ENCODE peak calls at places on chromosomes 13 and 19, in five cellular contexts. L is Jurkat, Clone E6-1; O is KG1; Z is activated naive CD8-positive, alpha-beta T cell treated with anti-CD3 and anti-CD28 coated beads for 36 hours; S is CD8-positive, alpha-beta memory T cell. A is an unnamed sample.

GRCh38 chr19:51565583-51565982 is 5.5 kb upstream of the ZNF175 start:
- DNase-seq in L (no peak), O (no peak), Z (no peak), S (no peak), A (peak; percentile 80)

GRCh38 chr13:24074687-24075086 is 85.8 kb upstream of the SPATA13 start:
- DNase-seq in L (peak; percentile 28), O (peak; percentile 21), Z (no peak), S (no peak), A (peak; percentile 56)

GRCh38 chr13:52846567-52847321 is 1.7 kb downstream of the PCDH8 start:
- DNase-seq in L (no peak), O (no peak), Z (peak; percentile 49), S (no peak), A (no peak)

GRCh38 chr13:101144808-101145419 is 271.4 kb downstream of the NALCN start:
- DNase-seq in L (peak; percentile 53), O (peak; percentile 17), Z (no peak), S (no peak), A (no peak)

GRCh38 chr19:7421941-7422744 is 66.7 kb downstream of the PEX11G start:
- DNase-seq in L (no peak), O (no peak), Z (no peak), S (no peak), A (no peak)

GRCh38 chr19:52941941-52942370 is 18.7 kb upstream of the ZNF888 start:
- DNase-seq in L (peak; percentile 10), O (no peak), Z (peak; percentile 26), S (peak; percentile 54), A (peak; percentile 4)

GRCh38 chr13:62875118-62875640 is 1459.5 kb upstream of the PCDH20 start:
- DNase-seq in L (no peak), O (no peak), Z (no peak), S (no peak), A (no peak)

GRCh38 chr19:29533578-29534544 is 8.1 kb downstream of the VSTM2B start:
- DNase-seq in L (no peak), O (no peak), Z (no peak), S (peak; percentile 23), A (no peak)

GRCh38 chr19:50532952-50533351 is 19.2 kb upstream of the ASPDH start:
- DNase-seq in L (no peak), O (no peak), Z (no peak), S (no peak), A (no peak)

GRCh38 chr13:111431241-111431640 is 110.8 kb downstream of the TEX29 start:
- DNase-seq in L (no peak), O (no peak), Z (no peak), S (no peak), A (no peak)

GRCh38 chr13:75258159-75258782 is 223.7 kb downstream of the TBC1D4 start:
- DNase-seq in L (peak; percentile 59), O (peak; percentile 6), Z (no peak), S (no peak), A (no peak)

GRCh38 chr19:51359294-51359693 is 6.9 kb downstream of the ETFB start:
- DNase-seq in L (no peak), O (no peak), Z (no peak), S (no peak), A (no peak)

GRCh38 chr19:12913011-12913561 is 6.0 kb downstream of the SYCE2 start:
- DNase-seq in L (no peak), O (peak; percentile 51), Z (no peak), S (no peak), A (no peak)

GRCh38 chr19:33580026-33580644 is 41.6 kb upstream of the CHST8 start:
- DNase-seq in L (no peak), O (no peak), Z (no peak), S (no peak), A (no peak)

GRCh38 chr13:93226623-93227279 is at the start of gene GPC6:
- DNase-seq in L (no peak), O (peak; percentile 8), Z (no peak), S (no peak), A (peak; percentile 34)

GRCh38 chr19:6100284-6100915 is 9.9 kb downstream of the RFX2 start:
- DNase-seq in L (no peak), O (peak; percentile 80), Z (peak; percentile 43), S (no peak), A (peak; percentile 92)

GRCh38 chr13:25874907-25875306 is 176.9 kb downstream of the SHISA2 start:
- DNase-seq in L (peak; percentile 98), O (no peak), Z (peak; percentile 33), S (peak; percentile 78), A (no peak)

GRCh38 chr13:78660130-78660857 is 1.3 kb upstream of the OBI1 start:
- DNase-seq in L (no peak), O (no peak), Z (peak; percentile 8), S (no peak), A (no peak)

GRCh38 chr13:30745917-30746686 is 10.8 kb downstream of the ALOX5AP start:
- DNase-seq in L (no peak), O (no peak), Z (no peak), S (no peak), A (peak; percentile 50)

GRCh38 chr13:40069173-40070044 is 413.9 kb downstream of the COG6 start:
- DNase-seq in L (peak; percentile 45), O (peak; percentile 52), Z (peak; percentile 61), S (peak; percentile 80), A (peak; percentile 74)

GRCh38 chr13:29906432-29907011 is 56.1 kb upstream of the UBL3 start:
- DNase-seq in L (no peak), O (no peak), Z (no peak), S (no peak), A (no peak)

GRCh38 chr13:110902370-110902769 is 12.5 kb downstream of the ANKRD10 start:
- DNase-seq in L (no peak), O (no peak), Z (no peak), S (no peak), A (no peak)

GRCh38 chr19:1807695-1808394 is 4.2 kb downstream of the ATP8B3 start:
- DNase-seq in L (no peak), O (no peak), Z (no peak), S (no peak), A (no peak)

GRCh38 chr19:743168-743687 is 7.7 kb upstream of the MISP start:
- DNase-seq in L (no peak), O (no peak), Z (no peak), S (no peak), A (no peak)

GRCh38 chr13:113652404-113653263 is 5.4 kb downstream of the ATP4B start:
- DNase-seq in L (no peak), O (no peak), Z (no peak), S (peak; percentile 18), A (no peak)

GRCh38 chr13:20860844-20861243 is 41.7 kb downstream of the XPO4 start:
- DNase-seq in L (no peak), O (no peak), Z (no peak), S (no peak), A (no peak)

GRCh38 chr13:109093988-109094387 is 464.6 kb downstream of the MYO16 start:
- DNase-seq in L (no peak), O (no peak), Z (no peak), S (no peak), A (peak; percentile 71)

GRCh38 chr13:42751693-42752092 is 29.7 kb upstream of the FAM216B start:
- DNase-seq in L (no peak), O (no peak), Z (no peak), S (no peak), A (no peak)